ENCODE peak calls at places on chromosomes 3 and 15, in six cellular contexts. R is A549, V is testis, O is GM12891, K is GM12892, M is stomach. T is an unnamed sample.

GRCh38 chr3:126679318-126679751 is 24.4 kb upstream of the TXNRD3 start:
- DNase-seq in O (peak), R (peak), K (peak), M (peak), V (peak), T (peak)

GRCh38 chr15:100043069-100043641 is 298.6 kb downstream of the ADAMTS17 start:
- DNase-seq in V (no peak), M (no peak), R (peak), K (no peak), O (no peak), T (no peak)

GRCh38 chr15:42275780-42276395 is 2.7 kb upstream of the TMEM87A start:
- DNase-seq in M (no peak), K (no peak), O (no peak), R (no peak), V (no peak), T (no peak)

GRCh38 chr15:99429681-99430081 is 136.1 kb upstream of the MEF2A start:
- DNase-seq in M (no peak), R (no peak), K (no peak), V (no peak), O (no peak), T (no peak)

GRCh38 chr15:61564785-61565184 is 335.7 kb upstream of the RORA start:
- DNase-seq in V (no peak), M (no peak), O (no peak), R (no peak), K (no peak), T (no peak)

GRCh38 chr3:116051586-116051985 is 393.7 kb downstream of the LSAMP start:
- DNase-seq in K (no peak), V (no peak), R (no peak), M (no peak), O (no peak), T (no peak)

GRCh38 chr3:110736332-110736731 is 335.3 kb upstream of the NECTIN3 start:
- DNase-seq in M (no peak), K (no peak), R (no peak), V (no peak), O (no peak), T (no peak)

GRCh38 chr3:58528629-58529028 is 8.4 kb downstream of the ACOX2 start:
- DNase-seq in K (no peak), O (no peak), V (peak), R (no peak), M (peak), T (peak)

GRCh38 chr3:25661694-25662455 is 2.8 kb downstream of the TOP2B start:
- DNase-seq in M (no peak), K (no peak), V (no peak), R (no peak), O (no peak), T (no peak)

GRCh38 chr3:183252973-183253363 is at the start of gene B3GNT5:
- DNase-seq in R (peak), M (peak), O (no peak), V (peak), K (no peak), T (peak)

GRCh38 chr15:90079619-90080559 is 22.4 kb downstream of the IDH2 start:
- DNase-seq in M (no peak), R (no peak), K (no peak), O (no peak), V (no peak), T (no peak)

GRCh38 chr3:122458992-122459391 is 43.1 kb upstream of the WDR5B start:
- DNase-seq in R (peak), M (no peak), K (no peak), O (no peak), V (no peak), T (no peak)

GRCh38 chr15:31276596-31277298 is 49.9 kb upstream of the KLF13 start:
- DNase-seq in M (peak), R (no peak), O (no peak), K (no peak), V (peak), T (no peak)

GRCh38 chr15:66004618-66005262 is 135.4 kb downstream of the RAB11A start:
- DNase-seq in M (no peak), R (peak), K (no peak), O (peak), V (peak), T (peak)

GRCh38 chr3:105899528-105899927 is 30.7 kb upstream of the CBLB start:
- DNase-seq in V (no peak), O (no peak), K (no peak), R (peak), M (no peak), T (no peak)

GRCh38 chr15:66749841-66750575 is 48.0 kb downstream of the SMAD6 start:
- DNase-seq in M (peak), V (no peak), O (no peak), R (peak), K (no peak), T (no peak)

GRCh38 chr3:186998937-186999368 is 68.6 kb downstream of the ST6GAL1 start:
- DNase-seq in R (no peak), M (no peak), K (no peak), O (no peak), V (no peak), T (no peak)

GRCh38 chr15:60673918-60674558 is 195.1 kb upstream of the ICE2 start:
- DNase-seq in K (no peak), R (peak), O (no peak), V (peak), M (peak), T (peak)

GRCh38 chr3:48938156-48938555 is 19.5 kb downstream of the ARIH2 start:
- DNase-seq in O (no peak), K (no peak), R (no peak), V (no peak), M (no peak), T (no peak)

GRCh38 chr3:45088543-45088942 is 57.6 kb downstream of the CDCP1 start:
- DNase-seq in V (no peak), M (peak), O (no peak), R (no peak), K (no peak), T (peak)

GRCh38 chr3:143443851-143444331 is 324.3 kb downstream of the CHST2 start:
- DNase-seq in V (peak), K (no peak), M (peak), R (peak), O (no peak), T (peak)

GRCh38 chr15:25236143-25236860 is 202.5 kb downstream of the UBE3A start:
- DNase-seq in V (no peak), R (no peak), O (no peak), M (no peak), K (no peak), T (no peak)

GRCh38 chr15:31304736-31305365 is 21.8 kb upstream of the KLF13 start:
- DNase-seq in V (peak), M (no peak), K (no peak), R (no peak), O (no peak), T (peak)

GRCh38 chr15:40115670-40116093 is 7.0 kb upstream of the BMF start:
- DNase-seq in K (peak), R (no peak), M (peak), O (peak), V (peak), T (peak)

GRCh38 chr15:78552597-78552996 is 12.4 kb downstream of the PSMA4 start:
- DNase-seq in R (no peak), V (no peak), K (no peak), M (no peak), O (no peak), T (no peak)

GRCh38 chr3:49422379-49423248 is at the start of gene AMT:
- DNase-seq in R (no peak), M (peak), O (no peak), K (no peak), V (no peak), T (peak)

GRCh38 chr3:9403463-9403862 is 6.0 kb downstream of the SETD5 start:
- DNase-seq in R (no peak), M (no peak), O (no peak), V (no peak), K (no peak), T (no peak)

GRCh38 chr3:53941174-53941573 is 49.5 kb upstream of the SELENOK start:
- DNase-seq in M (no peak), K (no peak), O (no peak), R (peak), V (no peak), T (no peak)

GRCh38 chr3:130850846-130851245 is 43.0 kb upstream of the ATP2C1 start:
- DNase-seq in R (no peak), O (no peak), M (no peak), K (no peak), V (peak), T (no peak)

GRCh38 chr3:76131396-76132153 is 346.2 kb upstream of the ZNF717 start:
- DNase-seq in M (no peak), V (no peak), O (no peak), R (no peak), K (no peak), T (no peak)

GRCh38 chr3:71050521-71051258 is 532.8 kb downstream of the FOXP1 start:
- DNase-seq in V (no peak), K (no peak), M (no peak), O (no peak), R (no peak), T (no peak)

GRCh38 chr3:85838921-85839320 is 880.1 kb downstream of the CADM2 start:
- DNase-seq in O (no peak), M (no peak), V (no peak), R (no peak), K (no peak), T (no peak)

GRCh38 chr3:124115965-124116364 is 124.0 kb upstream of the ROPN1 start:
- DNase-seq in V (no peak), O (no peak), R (no peak), M (no peak), K (no peak), T (no peak)

GRCh38 chr15:69908518-69909420 is 188.9 kb downstream of the TLE3 start:
- DNase-seq in R (no peak), K (no peak), O (no peak), V (peak), M (no peak), T (no peak)

GRCh38 chr3:135040321-135041110 is 245.5 kb downstream of the EPHB1 start:
- DNase-seq in V (no peak), M (no peak), R (no peak), O (no peak), K (no peak), T (no peak)

GRCh38 chr3:62554264-62554799 is 181.0 kb upstream of the FEZF2 start:
- DNase-seq in O (no peak), K (no peak), R (peak), M (no peak), V (no peak), T (peak)

DNA sequence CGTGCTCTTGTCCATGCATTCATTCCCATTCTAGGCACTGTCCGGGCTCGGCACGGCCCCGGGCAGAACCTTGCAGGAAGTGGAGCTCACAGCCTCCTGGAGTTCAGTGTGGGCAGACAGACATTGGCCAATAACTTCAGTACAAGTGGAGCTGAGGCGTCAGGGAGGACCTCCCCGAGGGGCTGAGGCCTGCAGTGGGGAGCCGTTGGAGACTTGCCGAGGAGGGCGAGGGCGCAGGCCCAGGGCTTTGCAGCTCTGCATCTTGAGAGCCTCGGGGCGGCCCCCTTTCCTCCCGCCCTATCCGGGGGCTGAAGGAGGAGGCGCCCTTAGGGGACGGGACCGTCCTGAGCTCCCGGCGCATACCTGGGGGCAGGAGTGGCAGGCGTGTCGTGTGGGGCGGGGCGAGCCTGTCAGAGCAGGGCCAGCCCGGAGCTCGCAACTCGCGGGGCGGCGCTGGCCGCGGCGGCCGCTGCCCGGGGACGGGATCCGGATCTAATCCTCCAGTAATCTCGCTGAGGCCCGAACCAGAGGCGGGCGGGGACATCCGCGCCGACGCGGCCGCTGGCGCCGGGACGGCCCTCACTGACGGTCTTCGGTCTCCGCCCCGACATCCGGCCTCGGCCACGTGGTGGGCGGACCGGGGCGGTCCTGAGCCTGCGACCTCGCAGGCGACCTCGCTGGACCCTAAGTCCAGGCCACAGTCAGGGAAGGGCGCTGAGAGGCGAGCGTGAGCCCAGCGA is at the start of gene ACY1:
- DNase-seq in M (peak), K (peak), O (peak), V (peak), R (peak), T (peak)
- TF ChIP-seq POLR2A in M (peak), K (peak), O (peak), V (no peak), R (peak), T (no peak)

GRCh38 chr15:81259791-81260190 is 63.1 kb downstream of the IL16 start:
- DNase-seq in R (no peak), M (no peak), K (no peak), O (no peak), V (no peak), T (no peak)
- TF ChIP-seq POLR2A in R (no peak), M (no peak), K (no peak), O (no peak), V (no peak), T (no peak)

DNA sequence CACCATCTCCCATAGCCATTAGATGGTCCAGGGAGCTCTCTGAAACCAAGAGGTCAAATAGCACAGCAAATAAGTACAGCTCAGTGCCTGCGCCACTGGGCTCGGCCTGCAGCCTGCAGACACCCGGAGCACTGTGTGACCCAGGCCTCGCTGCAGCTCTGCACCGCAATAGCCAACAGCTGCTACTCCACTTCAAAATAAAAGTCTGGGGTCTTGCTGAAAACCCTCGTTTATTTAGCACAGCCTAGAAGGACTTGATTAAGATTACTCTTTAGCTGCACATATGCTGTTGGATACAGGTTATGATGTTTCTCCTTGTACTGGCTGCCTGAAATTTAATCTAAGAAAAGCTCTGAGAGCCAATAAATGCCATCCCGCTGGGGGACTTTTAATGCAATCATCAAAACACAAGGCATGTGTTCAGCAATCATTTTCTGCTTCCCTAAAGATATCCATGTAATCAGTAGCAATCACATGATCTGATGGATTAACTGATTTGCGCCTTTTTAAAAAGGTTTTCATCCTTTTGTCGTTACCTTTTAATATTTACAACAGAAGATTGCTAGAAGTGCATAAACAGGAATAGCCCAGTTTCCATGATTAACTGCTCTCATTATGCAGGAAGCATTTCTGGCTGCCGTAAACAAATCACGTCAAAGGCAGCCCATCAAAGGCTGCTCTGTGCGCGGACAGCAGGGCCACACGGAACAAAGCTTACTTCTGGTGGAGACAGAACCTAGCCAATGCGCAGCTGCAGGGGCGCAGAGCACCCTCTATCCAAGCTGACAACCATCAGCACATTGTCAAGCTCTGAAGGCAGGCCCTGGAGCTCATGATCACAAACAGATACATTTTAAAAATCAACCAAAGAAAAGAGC is 58.8 kb downstream of the CLASP2 start:
- DNase-seq in R (peak), K (peak), V (peak), O (peak), M (peak), T (peak)
- TF ChIP-seq POLR2A in R (no peak), K (no peak), V (no peak), O (no peak), M (no peak), T (no peak)

DNA sequence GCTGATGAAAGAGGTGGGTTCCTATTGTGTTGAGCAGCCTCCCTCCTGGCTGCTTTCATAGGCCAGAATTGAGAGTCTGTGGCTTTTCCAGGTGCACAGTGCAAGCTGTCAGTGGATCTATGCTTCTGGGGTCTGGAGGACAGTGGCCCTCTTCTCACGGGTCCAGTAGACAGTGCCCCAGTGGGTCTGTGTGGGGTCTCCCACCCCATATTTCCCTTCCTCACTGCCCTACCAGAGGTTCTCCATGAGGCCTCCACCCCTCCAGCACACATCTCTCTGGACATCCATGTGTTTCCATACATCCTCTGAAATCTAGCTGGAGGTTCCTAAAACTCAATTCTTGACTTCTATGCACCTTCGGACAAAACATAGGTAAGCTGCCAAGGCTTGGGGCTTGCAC is 201.2 kb downstream of the FAM43A start:
- DNase-seq in V (no peak), O (no peak), R (no peak), K (no peak), M (no peak), T (no peak)
- TF ChIP-seq POLR2A in V (no peak), O (no peak), R (no peak), K (no peak), M (no peak), T (no peak)

T was measured in thyroid gland.